ENCODE peak calls at places on chromosomes 16 and 17, in five cellular contexts. Z, L, G, H and F are unnamed samples.

GRCh38 chr16:30052671-30053372 is 12.7 kb upstream of the ALDOA start:
- DNase-seq in L (peak), H (peak), G (peak), Z (peak), F (peak)

GRCh38 chr17:59409336-59410048 is 78.0 kb downstream of the YPEL2 start:
- DNase-seq in G (no peak), H (no peak), Z (no peak), L (no peak), F (no peak)

GRCh38 chr17:59465949-59466307 is 99.5 kb upstream of the DHX40 start:
- DNase-seq in G (no peak), Z (no peak), L (no peak), H (no peak), F (no peak)

GRCh38 chr17:81388612-81389367 is 6.5 kb upstream of the BAHCC1 start:
- DNase-seq in Z (no peak), H (no peak), L (peak), G (no peak), F (no peak)

GRCh38 chr17:36602030-36602737 is 801 bp downstream of the MRM1 start:
- DNase-seq in H (no peak), L (no peak), Z (no peak), G (peak), F (no peak)

GRCh38 chr17:81204578-81204977 is 18.2 kb downstream of the CEP131 start:
- DNase-seq in Z (no peak), L (no peak), G (no peak), H (no peak), F (no peak)

GRCh38 chr16:11310634-11310977 is 29.5 kb upstream of the PRM1 start:
- DNase-seq in H (no peak), G (no peak), Z (no peak), L (no peak), F (no peak)

GRCh38 chr17:35766903-35767510 is 6.3 kb downstream of the C17orf50 start:
- DNase-seq in G (peak), Z (no peak), L (no peak), H (peak), F (peak)

GRCh38 chr16:88810868-88811599 is 694 bp downstream of the APRT start:
- DNase-seq in H (peak), L (peak), G (peak), Z (peak), F (peak)

GRCh38 chr16:22945361-22945760 is 131.4 kb downstream of the HS3ST2 start:
- DNase-seq in L (no peak), Z (no peak), H (no peak), G (no peak), F (no peak)

GRCh38 chr16:71479420-71479819 is 9.7 kb downstream of the ZNF19 start:
- DNase-seq in L (peak), H (no peak), G (no peak), Z (no peak), F (no peak)

GRCh38 chr17:7004398-7005253 is 7.8 kb upstream of the RNASEK start:
- DNase-seq in G (peak), L (peak), Z (no peak), H (peak), F (no peak)

GRCh38 chr16:1159325-1159972 is 6.5 kb downstream of the CACNA1H start:
- DNase-seq in H (no peak), Z (no peak), G (no peak), L (no peak), F (no peak)

GRCh38 chr16:1156111-1156982 is 3.4 kb downstream of the CACNA1H start:
- DNase-seq in H (no peak), Z (peak), G (no peak), L (no peak), F (no peak)

GRCh38 chr16:1156983-1157638 is 4.2 kb downstream of the CACNA1H start:
- DNase-seq in G (no peak), L (no peak), Z (no peak), H (no peak), F (no peak)

GRCh38 chr16:1158456-1159324 is 5.8 kb downstream of the CACNA1H start:
- DNase-seq in Z (peak), L (no peak), G (no peak), H (no peak), F (no peak)

GRCh38 chr16:1157639-1158455 is 4.9 kb downstream of the CACNA1H start:
- DNase-seq in L (no peak), Z (no peak), G (no peak), H (no peak), F (no peak)
- H3K4me3 ChIP-seq in L (no peak), Z (peak), G (no peak), H (no peak), F (no peak)

DNA sequence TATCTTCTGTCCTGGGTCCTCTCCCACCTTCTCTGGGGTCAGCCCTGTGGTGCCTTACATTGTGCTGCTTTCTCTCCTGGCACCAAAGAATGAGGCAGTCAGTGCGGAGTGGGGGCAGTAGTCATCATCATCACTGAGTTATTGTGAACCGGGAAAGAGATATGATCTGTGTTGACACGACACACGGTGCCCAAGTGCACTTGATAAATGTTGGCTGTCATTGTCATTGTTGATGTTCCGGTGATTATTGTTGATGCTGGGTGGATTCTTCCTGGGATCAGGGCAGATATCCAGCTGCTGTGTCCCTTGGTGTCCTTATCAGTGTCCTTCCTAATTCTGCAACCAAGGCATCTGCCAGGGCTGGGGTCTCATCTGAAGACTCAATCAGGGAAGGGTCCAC is 121.7 kb downstream of the ABCC6 start:
- DNase-seq in Z (no peak), H (no peak), L (no peak), G (no peak), F (no peak)
- TF ChIP-seq POLR2AphosphoS5 in Z (no peak), H (no peak), L (no peak), G (no peak), F (no peak)

DNA sequence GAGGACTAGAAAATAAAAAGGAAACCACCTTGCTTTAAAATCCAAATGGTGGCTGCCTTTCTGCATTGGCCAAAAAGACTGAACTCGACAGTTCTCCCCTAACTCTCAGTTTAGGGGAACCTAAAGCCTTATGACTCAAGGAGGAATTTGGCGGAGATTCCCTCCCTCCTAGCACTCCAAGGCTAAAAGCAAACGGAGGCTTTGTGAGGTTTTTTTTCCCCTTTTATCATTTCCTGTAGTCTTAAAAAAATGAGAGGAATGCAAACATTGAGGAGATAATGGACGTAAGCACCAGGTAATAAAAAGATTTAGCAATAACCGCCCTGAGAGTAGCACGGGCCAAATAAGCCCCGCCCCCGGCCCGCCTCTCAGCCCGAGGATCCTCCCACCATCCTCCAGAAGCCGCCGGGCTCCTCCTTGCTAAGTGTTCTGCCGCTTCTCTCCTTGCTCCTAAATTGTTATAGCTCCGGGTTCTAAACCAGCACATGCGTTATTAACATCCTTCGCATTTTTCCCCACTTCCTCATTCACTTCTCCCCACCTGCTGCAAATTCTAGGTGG is 5.8 kb upstream of the KIFC3 start:
- DNase-seq in Z (peak), G (peak), H (peak), L (peak), F (peak)
- H3K4me3 ChIP-seq in Z (peak), G (no peak), H (no peak), L (no peak), F (peak)

DNA sequence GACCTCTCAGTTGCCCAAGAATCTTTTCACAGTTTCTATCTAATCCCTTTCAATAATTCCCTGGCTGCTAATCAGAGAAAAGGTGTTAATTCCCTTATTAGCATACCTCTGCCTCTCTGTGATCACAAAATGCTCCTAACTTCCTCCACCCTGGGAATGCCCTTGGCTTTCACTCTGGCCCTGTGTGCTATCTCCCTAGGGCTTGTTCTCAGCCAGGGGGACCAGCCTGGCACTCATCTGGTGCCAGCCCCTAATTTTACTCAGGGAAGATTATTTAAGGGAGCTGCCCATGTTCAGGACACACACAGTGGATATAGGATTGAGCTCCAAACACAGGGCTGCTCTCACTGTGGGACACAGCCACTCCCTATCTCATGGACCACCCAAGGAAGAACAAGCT is 225.2 kb downstream of the GRIN2A start:
- DNase-seq in Z (no peak), H (no peak), G (no peak), L (no peak), F (no peak)
- TF ChIP-seq POLR2AphosphoS5 in Z (no peak), H (no peak), G (no peak), L (no peak), F (no peak)

GRCh38 chr17:54239291-54239690 is 416.6 kb downstream of the KIF2B start:
- DNase-seq in L (no peak), H (no peak), Z (no peak), G (no peak), F (no peak)
- H3K4me3 ChIP-seq in L (no peak), H (no peak), Z (no peak), G (no peak), F (no peak)

GRCh38 chr17:63247706-63248105 is 198.4 kb downstream of the CYB561 start:
- DNase-seq in G (no peak), H (no peak), L (no peak), Z (no peak), F (no peak)
- TF ChIP-seq POLR2AphosphoS5 in G (no peak), H (no peak), L (no peak), Z (no peak), F (no peak)

DNA sequence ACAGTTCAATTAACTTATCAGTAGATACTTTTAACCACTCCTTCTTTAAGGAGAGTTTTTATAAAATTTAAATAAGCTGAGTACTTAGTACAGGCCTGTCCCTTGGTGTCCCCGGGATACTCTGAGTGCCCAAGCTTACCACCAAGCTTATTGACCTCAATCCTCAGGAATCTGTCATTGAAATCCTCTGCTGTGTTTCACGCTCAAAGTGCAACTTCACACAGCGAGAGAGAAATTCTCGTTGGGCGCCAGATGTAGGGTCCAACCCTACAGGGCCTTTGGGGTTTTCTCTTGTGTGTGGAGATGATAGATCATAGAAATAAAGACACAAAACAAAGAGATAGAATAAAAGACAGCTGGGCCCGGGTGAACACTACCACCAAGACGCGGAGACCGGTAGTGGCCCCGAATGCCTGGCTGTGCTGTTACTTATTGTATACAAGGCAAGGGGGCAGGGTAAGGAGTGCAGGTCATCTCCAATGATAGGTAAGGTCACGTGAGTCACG is 65.3 kb upstream of the ARL4D start:
- DNase-seq in H (no peak), Z (no peak), G (no peak), L (no peak), F (no peak)
- H3K4me3 ChIP-seq in H (no peak), Z (no peak), G (no peak), L (no peak), F (no peak)